ENCODE peak calls at places on chromosome 11, in eight cellular contexts. J is substantia nigra, F is hypothalamus, O is ovary, P is PC-9, W is iris pigment epithelial cell, N is kidney tubule cell, Z is pons. S is an unnamed sample.

GRCh38 chr11:120302001-120302805 is 22.9 kb upstream of the TLCD5 start:
- DNase-seq in J (no peak), F (no peak), O (no peak), P (peak; percentile 92), W (no peak), N (peak; percentile 55), Z (no peak), S (no peak)

GRCh38 chr11:118113031-118113430 is 26.3 kb upstream of the SMIM35 start:
- DNase-seq in J (no peak), F (no peak), O (no peak), P (no peak), W (no peak), N (no peak), Z (no peak), S (no peak)

GRCh38 chr11:44622721-44623258 is 57.3 kb downstream of the CD82 start:
- DNase-seq in J (no peak), F (no peak), O (peak; percentile 2), P (no peak), W (no peak), N (no peak), Z (no peak), S (no peak)

GRCh38 chr11:134586726-134587125 is 174.7 kb upstream of the B3GAT1 start:
- DNase-seq in J (no peak), F (no peak), O (no peak), P (no peak), W (no peak), N (no peak), Z (no peak), S (no peak)

GRCh38 chr11:44334356-44335004 is 24.5 kb upstream of the ALX4 start:
- DNase-seq in J (no peak), F (no peak), O (no peak), P (no peak), W (no peak), N (no peak), Z (no peak), S (no peak)

GRCh38 chr11:73145986-73146575 is 4.0 kb upstream of the FCHSD2 start:
- DNase-seq in J (no peak), F (no peak), O (no peak), P (no peak), W (no peak), N (no peak), Z (no peak), S (no peak)

GRCh38 chr11:69496631-69497220 is 15.3 kb downstream of the LINC01488 start:
- DNase-seq in J (no peak), F (no peak), O (no peak), P (no peak), W (no peak), N (no peak), Z (no peak), S (no peak)

GRCh38 chr11:117824571-117825537 is at the start of gene FXYD2:
- DNase-seq in J (no peak), F (no peak), O (peak; percentile 73), P (no peak), W (no peak), N (peak; percentile 90), Z (no peak), S (no peak)

GRCh38 chr11:61833478-61833877 is 5.4 kb downstream of the FADS2 start:
- DNase-seq in J (no peak), F (no peak), O (no peak), P (no peak), W (no peak), N (no peak), Z (no peak), S (no peak)

GRCh38 chr11:111777094-111778046 is 11.2 kb upstream of the PPP2R1B start:
- DNase-seq in J (peak; percentile 73), F (peak; percentile 79), O (no peak), P (peak; percentile 8), W (peak; percentile 84), N (peak; percentile 75), Z (peak; percentile 94), S (peak; percentile 87)

GRCh38 chr11:64022125-64022784 is 13.5 kb upstream of the FLRT1 start:
- DNase-seq in J (no peak), F (no peak), O (no peak), P (no peak), W (no peak), N (no peak), Z (no peak), S (no peak)

GRCh38 chr11:111718436-111719325 is 47.5 kb downstream of the PPP2R1B start:
- DNase-seq in J (no peak), F (peak; percentile 38), O (no peak), P (no peak), W (peak; percentile 85), N (peak; percentile 87), Z (no peak), S (no peak)

GRCh38 chr11:105033344-105033743 is 1.6 kb downstream of the CASP1 start:
- DNase-seq in J (no peak), F (no peak), O (no peak), P (no peak), W (no peak), N (no peak), Z (no peak), S (no peak)

GRCh38 chr11:124769804-124770774 is 8.0 kb upstream of the ESAM start:
- DNase-seq in J (no peak), F (no peak), O (no peak), P (peak; percentile 72), W (peak; percentile 79), N (peak; percentile 72), Z (no peak), S (no peak)

GRCh38 chr11:60155928-60156327 is 27.0 kb downstream of the MS4A6A start:
- DNase-seq in J (no peak), F (no peak), O (no peak), P (no peak), W (no peak), N (no peak), Z (no peak), S (no peak)

GRCh38 chr11:65434057-65434666 is 11.6 kb downstream of the NEAT1 start:
- DNase-seq in J (no peak), F (no peak), O (no peak), P (no peak), W (peak; percentile 45), N (peak; percentile 30), Z (peak; percentile 40), S (no peak)

GRCh38 chr11:123450593-123450992 is 20.5 kb downstream of the GRAMD1B start:
- DNase-seq in J (no peak), F (no peak), O (peak; percentile 28), P (no peak), W (no peak), N (no peak), Z (no peak), S (no peak)

GRCh38 chr11:91005458-91005857 is 782.6 kb upstream of the CHORDC1 start:
- DNase-seq in J (no peak), F (no peak), O (no peak), P (no peak), W (no peak), N (no peak), Z (no peak), S (no peak)

GRCh38 chr11:122696662-122697061 is 41.1 kb downstream of the UBASH3B start:
- DNase-seq in J (no peak), F (no peak), O (no peak), P (no peak), W (no peak), N (no peak), Z (no peak), S (no peak)

GRCh38 chr11:68012843-68013610 is 2.9 kb downstream of the ALDH3B1 start:
- DNase-seq in J (peak; percentile 22), F (peak; percentile 30), O (peak; percentile 59), P (peak; percentile 96), W (peak; percentile 98), N (peak; percentile 98), Z (no peak), S (no peak)

GRCh38 chr11:59158206-59159068 is 13.5 kb upstream of the DTX4 start:
- DNase-seq in J (peak; percentile 68), F (peak; percentile 73), O (no peak), P (peak; percentile 53), W (peak; percentile 75), N (peak; percentile 78), Z (peak; percentile 85), S (peak; percentile 80)

GRCh38 chr11:11842426-11843008 is 745 bp downstream of the USP47 start:
- DNase-seq in J (peak; percentile 71), F (no peak), O (peak; percentile 49), P (peak; percentile 37), W (peak; percentile 88), N (peak; percentile 71), Z (peak; percentile 79), S (peak; percentile 71)

S was measured in globus pallidus.